ENCODE peak calls at places on chromosomes 11 and 22, in eight cellular contexts. Z is activated CD8-positive, alpha-beta memory T cell treated with anti-CD3 and anti-CD28 coated beads for 24 hours; D is CD8-positive, alpha-beta memory T cell; A is RPMI7951; C is kidney glomerular epithelial cell; O is left lung; J is T-helper 17 cell; G is sciatic nerve. E is an unnamed sample.

GRCh38 chr22:48961705-48962104 is 866.0 kb downstream of the BRD1 start:
- DNase-seq in Z (no peak), D (no peak), A (no peak), C (no peak), O (no peak), J (no peak), G (peak), E (no peak)

GRCh38 chr11:126153999-126154398 is 57.5 kb downstream of the RPUSD4 start:
- DNase-seq in Z (no peak), D (no peak), A (peak), C (peak), O (no peak), J (no peak), G (no peak), E (no peak)

GRCh38 chr22:20450551-20450906 is 12.9 kb upstream of the SCARF2 start:
- DNase-seq in Z (no peak), D (no peak), A (no peak), C (no peak), O (no peak), J (no peak), G (no peak), E (no peak)

GRCh38 chr11:76972051-76972450 is 62.1 kb upstream of the B3GNT6 start:
- DNase-seq in Z (no peak), D (no peak), A (no peak), C (no peak), O (no peak), J (no peak), G (no peak), E (no peak)

GRCh38 chr22:50622723-50623327 is 5.1 kb downstream of the ARSA start:
- DNase-seq in Z (no peak), D (no peak), A (no peak), C (no peak), O (no peak), J (no peak), G (no peak), E (no peak)

GRCh38 chr11:67370351-67371076 is 2.9 kb downstream of the CLCF1 start:
- DNase-seq in Z (no peak), D (no peak), A (no peak), C (no peak), O (no peak), J (no peak), G (no peak), E (no peak)

GRCh38 chr11:116686891-116687290 is 85.9 kb downstream of the BUD13 start:
- DNase-seq in Z (no peak), D (no peak), A (no peak), C (no peak), O (no peak), J (no peak), G (no peak), E (no peak)

GRCh38 chr11:86247608-86248007 is 3.1 kb downstream of the EED start:
- DNase-seq in Z (no peak), D (no peak), A (no peak), C (no peak), O (no peak), J (no peak), G (no peak), E (no peak)

GRCh38 chr11:100581318-100581717 is 105.8 kb upstream of the ARHGAP42 start:
- DNase-seq in Z (no peak), D (no peak), A (peak), C (no peak), O (no peak), J (no peak), G (no peak), E (peak)

GRCh38 chr11:107372439-107372838 is 85.2 kb downstream of the CWF19L2 start:
- DNase-seq in Z (no peak), D (no peak), A (no peak), C (no peak), O (no peak), J (no peak), G (no peak), E (no peak)

GRCh38 chr11:47270331-47271271 is 668 bp downstream of the MADD start:
- DNase-seq in Z (peak), D (peak), A (peak), C (no peak), O (no peak), J (peak), G (no peak), E (peak)

GRCh38 chr11:69449320-69450063 is 32.0 kb upstream of the LINC01488 start:
- DNase-seq in Z (no peak), D (no peak), A (peak), C (no peak), O (peak), J (no peak), G (no peak), E (peak)

GRCh38 chr11:3613998-3614741 is 27.6 kb downstream of the ART5 start:
- DNase-seq in Z (no peak), D (no peak), A (no peak), C (no peak), O (peak), J (no peak), G (no peak), E (no peak)

GRCh38 chr11:1600626-1601025 is 2.5 kb upstream of the KRTAP5-2 start:
- DNase-seq in Z (no peak), D (no peak), A (no peak), C (no peak), O (no peak), J (no peak), G (no peak), E (no peak)

GRCh38 chr11:83009999-83010398 is 61.7 kb downstream of the RAB30 start:
- DNase-seq in Z (no peak), D (no peak), A (no peak), C (no peak), O (no peak), J (no peak), G (no peak), E (no peak)

GRCh38 chr11:133249065-133249464 is 283.2 kb downstream of the OPCML start:
- DNase-seq in Z (no peak), D (no peak), A (no peak), C (no peak), O (no peak), J (no peak), G (no peak), E (no peak)

GRCh38 chr22:24994070-24994763 is 41.7 kb downstream of the KIAA1671 start:
- DNase-seq in Z (no peak), D (no peak), A (peak), C (no peak), O (no peak), J (no peak), G (no peak), E (no peak)

GRCh38 chr11:34587282-34587677 is 33.6 kb upstream of the EHF start:
- DNase-seq in Z (no peak), D (no peak), A (no peak), C (no peak), O (no peak), J (no peak), G (no peak), E (no peak)

GRCh38 chr11:75802913-75803820 is 11.8 kb upstream of the UVRAG start:
- DNase-seq in Z (peak), D (peak), A (peak), C (peak), O (peak), J (peak), G (peak), E (peak)

GRCh38 chr11:36750349-36750748 is 152.3 kb upstream of the RAG2 start:
- DNase-seq in Z (no peak), D (no peak), A (no peak), C (no peak), O (no peak), J (no peak), G (no peak), E (no peak)

GRCh38 chr11:57476223-57476882 is 16.0 kb downstream of the RTN4RL2 start:
- DNase-seq in Z (peak), D (no peak), A (no peak), C (no peak), O (no peak), J (no peak), G (no peak), E (no peak)

GRCh38 chr11:114317738-114318137 is 21.5 kb downstream of the NNMT start:
- DNase-seq in Z (no peak), D (no peak), A (peak), C (no peak), O (no peak), J (no peak), G (no peak), E (peak)

GRCh38 chr11:118222437-118222836 is 2.4 kb downstream of the JAML start:
- DNase-seq in Z (no peak), D (no peak), A (no peak), C (no peak), O (no peak), J (no peak), G (no peak), E (no peak)